ENCODE peak calls at places on chromosome 17, in four cellular contexts. U, F, K and R are unnamed samples.

GRCh38 chr17:39264119-39264518 is 38.4 kb upstream of the STAC2 start:
- DNase-seq in K (peak), U (no peak), F (no peak), R (no peak)

GRCh38 chr17:74426551-74427047 is 5.3 kb upstream of the GPRC5C start:
- DNase-seq in U (peak), F (no peak), K (no peak), R (no peak)

GRCh38 chr17:35774499-35774898 is 13.8 kb downstream of the C17orf50 start:
- DNase-seq in F (peak), U (peak), K (no peak), R (no peak)

GRCh38 chr17:34756670-34757021 is 177.3 kb downstream of the TMEM132E start:
- DNase-seq in K (no peak), U (no peak), F (peak), R (no peak)

GRCh38 chr17:32870027-32870670 is 6.8 kb downstream of the MYO1D start:
- DNase-seq in K (peak), U (no peak), F (no peak), R (no peak)

GRCh38 chr17:67785526-67785925 is 39.8 kb upstream of the BPTF start:
- DNase-seq in F (no peak), U (no peak), K (no peak), R (no peak)

GRCh38 chr17:80030730-80031410 is 4.8 kb downstream of the TBC1D16 start:
- DNase-seq in K (no peak), F (peak), U (no peak), R (peak)

GRCh38 chr17:11298401-11298800 is 57.4 kb downstream of the SHISA6 start:
- DNase-seq in F (no peak), U (no peak), K (no peak), R (no peak)

GRCh38 chr17:83109793-83110645 is 30.6 kb downstream of the METRNL start:
- DNase-seq in U (peak), K (peak), F (peak), R (peak)

GRCh38 chr17:45382982-45383381 is 49.7 kb downstream of the ARHGAP27 start:
- DNase-seq in K (no peak), F (no peak), U (no peak), R (no peak)

GRCh38 chr17:31560836-31561235 is 169.4 kb downstream of the RAB11FIP4 start:
- DNase-seq in K (peak), U (no peak), F (peak), R (no peak)

GRCh38 chr17:47615766-47616424 is 33.8 kb upstream of the KPNB1 start:
- DNase-seq in U (peak), K (peak), F (peak), R (peak)

GRCh38 chr17:19003543-19003965 is 1.0 kb downstream of the FAM83G start:
- DNase-seq in F (no peak), U (no peak), K (peak), R (no peak)

GRCh38 chr17:60396412-60396811 is 4.5 kb upstream of the USP32 start:
- DNase-seq in K (no peak), U (no peak), F (no peak), R (no peak)

GRCh38 chr17:81064746-81065475 is 30.0 kb downstream of the BAIAP2 start:
- DNase-seq in U (peak), K (peak), F (no peak), R (peak)

GRCh38 chr17:69870091-69870530 is 204.9 kb upstream of the KCNJ16 start:
- DNase-seq in U (peak), K (peak), F (peak), R (peak)

GRCh38 chr17:49217651-49218413 is 7.3 kb downstream of the ABI3 start:
- DNase-seq in K (no peak), U (no peak), F (no peak), R (no peak)

GRCh38 chr17:77311371-77311981 is 170.7 kb downstream of the SEC14L1 start:
- DNase-seq in F (no peak), K (no peak), U (no peak), R (no peak)

GRCh38 chr17:37447641-37448040 is 41.0 kb downstream of the TADA2A start:
- DNase-seq in U (peak), F (peak), K (peak), R (peak)

GRCh38 chr17:82055023-82055964 is 3.6 kb downstream of the GPS1 start:
- DNase-seq in U (no peak), K (no peak), F (no peak), R (no peak)

GRCh38 chr17:81392909-81393654 is 2.2 kb upstream of the BAHCC1 start:
- DNase-seq in U (no peak), K (peak), F (peak), R (no peak)

GRCh38 chr17:49365667-49366066 is 3.6 kb upstream of the ZNF652 start:
- DNase-seq in U (peak), F (peak), K (peak), R (peak)

GRCh38 chr17:10735821-10736220 is 6.0 kb upstream of the TMEM220 start:
- DNase-seq in F (no peak), U (no peak), K (no peak), R (no peak)

GRCh38 chr17:29146369-29146972 is 33.7 kb downstream of the MYO18A start:
- DNase-seq in F (no peak), U (no peak), K (no peak), R (no peak)

GRCh38 chr17:4586043-4586442 is 1.7 kb downstream of the SMTNL2 start:
- DNase-seq in F (no peak), K (no peak), U (no peak), R (no peak)

GRCh38 chr17:45907720-45908395 is 13.5 kb downstream of the MAPT start:
- DNase-seq in U (no peak), F (no peak), K (no peak), R (no peak)

GRCh38 chr17:19456016-19456927 is 45.2 kb downstream of the RNF112 start:
- DNase-seq in K (no peak), F (no peak), U (no peak), R (no peak)

GRCh38 chr17:43328650-43329049 is 70.1 kb upstream of the ARL4D start:
- DNase-seq in F (no peak), K (no peak), U (no peak), R (peak)

GRCh38 chr17:43614560-43614959 is 47.2 kb downstream of the MEOX1 start:
- DNase-seq in U (no peak), K (no peak), F (no peak), R (no peak)

GRCh38 chr17:72702998-72703397 is 389.5 kb downstream of the SLC39A11 start:
- DNase-seq in K (peak), U (peak), F (peak), R (peak)

GRCh38 chr17:42459256-42459982 is 741 bp downstream of the ATP6V0A1 start:
- DNase-seq in U (peak), K (peak), F (no peak), R (peak)

GRCh38 chr17:73792994-73793393 is 148.7 kb upstream of the SDK2 start:
- DNase-seq in K (no peak), F (no peak), U (no peak), R (no peak)

GRCh38 chr17:39219647-39220154 is 6.0 kb downstream of the STAC2 start:
- DNase-seq in F (no peak), U (no peak), K (no peak), R (no peak)

DNA sequence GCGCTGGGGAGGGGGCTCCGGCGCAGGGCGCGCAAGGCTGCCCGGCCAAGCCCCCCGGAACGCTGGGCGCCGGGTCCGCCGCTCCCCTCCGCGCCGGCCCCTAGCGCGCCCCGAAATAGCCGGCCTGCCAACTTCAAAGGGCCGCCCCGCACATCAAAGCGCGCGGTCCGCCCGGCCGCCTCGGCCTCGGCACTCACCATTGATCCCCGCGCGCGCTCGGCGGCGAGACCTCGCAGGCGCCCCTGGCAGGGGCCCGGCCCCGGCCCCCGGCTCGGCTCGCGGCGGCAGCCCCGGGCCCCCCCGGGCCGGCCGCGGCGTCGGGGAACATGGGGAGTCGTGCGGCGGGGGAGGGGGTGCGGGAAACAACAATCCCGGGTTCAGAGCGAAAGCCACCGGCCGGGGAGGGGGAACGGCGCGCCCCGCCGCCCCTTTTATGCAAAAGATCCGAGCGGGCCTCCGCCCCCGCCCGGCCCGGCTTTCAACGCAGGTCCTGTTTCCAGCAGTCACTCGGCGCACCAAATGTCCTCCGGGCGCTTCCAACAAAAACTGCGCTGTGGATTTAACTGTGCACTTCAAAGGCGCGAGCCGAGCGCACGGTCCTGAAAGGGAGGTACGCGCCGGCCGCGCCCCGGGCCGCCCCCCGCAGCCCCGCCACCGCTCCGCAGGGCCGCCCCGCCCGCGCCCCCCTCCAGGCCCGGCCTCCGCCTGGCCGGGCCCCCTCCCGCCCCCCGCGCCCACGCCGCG is 648 bp downstream of the AXIN2 start:
- DNase-seq in F (peak), K (peak), U (peak), R (peak)
- H3K4me3 ChIP-seq in F (peak), K (peak), U (peak), R (peak)

GRCh38 chr17:13600475-13601316 is 1.0 kb downstream of the HS3ST3A1 start:
- DNase-seq in F (no peak), K (peak), U (no peak), R (no peak)
- H3K4me3 ChIP-seq in F (peak), K (peak), U (peak), R (no peak)

GRCh38 chr17:62099532-62099931 is 34.5 kb upstream of the MED13 start:
- DNase-seq in K (no peak), U (no peak), F (no peak), R (no peak)
- H3K4me3 ChIP-seq in K (no peak), U (no peak), F (no peak), R (no peak)

GRCh38 chr17:40283662-40284061 is 4.0 kb upstream of the CDC6 start:
- DNase-seq in F (peak), K (peak), U (peak), R (peak)
- H3K4me3 ChIP-seq in F (peak), K (peak), U (peak), R (peak)

GRCh38 chr17:50688168-50688719 is 19.5 kb downstream of the ANKRD40 start:
- DNase-seq in F (no peak), U (no peak), K (no peak), R (no peak)

GRCh38 chr17:50685691-50686493 is 21.8 kb downstream of the ANKRD40 start:
- DNase-seq in F (no peak), U (no peak), K (no peak), R (no peak)

GRCh38 chr17:50685334-50685665 is 22.4 kb downstream of the ANKRD40 start:
- DNase-seq in F (no peak), K (no peak), U (no peak), R (no peak)

GRCh38 chr17:50687200-50688066 is 20.3 kb downstream of the ANKRD40 start:
- DNase-seq in U (peak), F (no peak), K (peak), R (no peak)

DNA sequence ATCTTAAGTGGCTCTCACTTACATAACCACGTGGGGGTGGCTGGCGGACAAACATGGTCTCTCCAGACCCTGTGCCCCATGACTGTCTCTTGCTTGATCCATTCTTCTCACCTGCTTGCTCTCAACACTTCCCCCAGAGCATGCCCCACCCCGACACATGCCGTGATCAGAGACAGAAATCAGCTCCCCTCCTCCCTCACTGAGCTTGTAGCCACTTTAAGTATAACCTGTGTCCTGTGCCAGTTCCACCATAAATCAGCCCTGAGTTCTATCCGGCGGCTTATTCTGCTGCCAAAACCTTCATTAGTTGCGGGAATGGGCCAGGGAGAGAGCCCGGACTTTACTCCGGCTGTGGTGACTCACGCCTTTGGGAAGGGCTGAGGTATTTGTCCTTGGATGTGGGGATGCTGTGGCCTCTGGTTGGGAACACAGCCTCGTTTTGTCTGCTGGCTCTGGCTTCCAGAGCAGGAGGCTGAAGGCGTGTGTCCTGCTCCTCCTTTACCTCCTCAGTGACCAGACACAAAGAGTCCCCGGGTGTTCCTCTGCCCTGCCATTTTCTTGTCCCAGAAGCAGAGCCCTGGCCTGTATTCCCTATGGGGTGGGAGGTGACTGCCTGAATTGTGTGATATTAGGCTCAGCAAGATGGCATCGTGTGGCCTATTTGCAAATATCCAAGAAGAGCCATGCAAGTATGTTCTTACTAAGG is 21.1 kb downstream of the ANKRD40 start:
- DNase-seq in U (peak), K (peak), F (peak), R (peak)
- H3K4me3 ChIP-seq in U (no peak), K (peak), F (peak), R (no peak)

GRCh38 chr17:17783121-17783824 is 53.5 kb downstream of the SREBF1 start:
- DNase-seq in F (peak), K (no peak), U (peak), R (peak)

GRCh38 chr17:17782425-17783120 is 54.2 kb downstream of the SREBF1 start:
- DNase-seq in F (peak), U (no peak), K (no peak), R (no peak)

GRCh38 chr17:17784599-17785264 is 52.1 kb downstream of the SREBF1 start:
- DNase-seq in K (no peak), F (peak), U (no peak), R (no peak)

GRCh38 chr17:17785407-17785806 is 51.4 kb downstream of the SREBF1 start:
- DNase-seq in F (no peak), K (no peak), U (no peak), R (no peak)

GRCh38 chr17:17783825-17784598 is 52.8 kb downstream of the SREBF1 start:
- DNase-seq in K (peak), U (peak), F (no peak), R (no peak)
- H3K4me3 ChIP-seq in K (peak), U (peak), F (peak), R (no peak)

DNA sequence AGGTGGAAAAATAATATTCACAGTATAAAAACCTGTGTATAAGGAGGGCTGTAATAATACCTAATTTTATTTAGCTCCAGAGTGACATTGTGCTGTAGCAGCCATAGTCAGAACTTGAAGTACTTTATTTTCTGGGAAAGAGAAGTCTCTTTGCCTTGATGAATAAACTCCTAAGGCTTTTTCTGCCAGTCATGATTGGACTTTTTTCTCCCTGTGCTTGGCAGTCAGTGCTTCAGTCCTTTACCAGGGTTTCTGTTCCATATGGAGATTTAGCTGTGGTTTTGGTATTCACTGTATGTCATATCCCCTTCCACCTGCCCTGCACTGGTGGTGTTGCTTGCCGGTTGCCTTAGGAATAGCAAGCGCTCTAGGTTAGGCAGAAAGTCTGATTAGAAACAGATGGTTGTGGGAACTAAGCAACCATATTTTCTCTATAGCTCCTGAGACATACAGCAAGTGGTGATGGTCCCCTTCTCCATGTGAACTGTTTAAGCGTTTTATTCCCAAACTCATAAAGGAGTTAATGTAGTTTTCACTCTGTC is 24.7 kb downstream of the DDX42 start:
- DNase-seq in U (no peak), K (peak), F (no peak), R (no peak)
- H3K4me3 ChIP-seq in U (no peak), K (no peak), F (no peak), R (no peak)

GRCh38 chr17:183021-183420 is 1.6 kb upstream of the DOC2B start:
- DNase-seq in K (no peak), U (no peak), F (no peak), R (no peak)

GRCh38 chr17:181213-182163 is at the start of gene DOC2B:
- DNase-seq in U (peak), K (peak), F (peak), R (peak)

GRCh38 chr17:180380-181212 is 854 bp downstream of the DOC2B start:
- DNase-seq in K (no peak), F (no peak), U (no peak), R (no peak)

GRCh38 chr17:179721-180379 is 1.6 kb downstream of the DOC2B start:
- DNase-seq in F (no peak), K (no peak), U (no peak), R (no peak)

GRCh38 chr17:182164-182751 is 808 bp upstream of the DOC2B start:
- DNase-seq in U (no peak), F (no peak), K (no peak), R (peak)
- H3K4me3 ChIP-seq in U (no peak), F (no peak), K (no peak), R (no peak)

DNA sequence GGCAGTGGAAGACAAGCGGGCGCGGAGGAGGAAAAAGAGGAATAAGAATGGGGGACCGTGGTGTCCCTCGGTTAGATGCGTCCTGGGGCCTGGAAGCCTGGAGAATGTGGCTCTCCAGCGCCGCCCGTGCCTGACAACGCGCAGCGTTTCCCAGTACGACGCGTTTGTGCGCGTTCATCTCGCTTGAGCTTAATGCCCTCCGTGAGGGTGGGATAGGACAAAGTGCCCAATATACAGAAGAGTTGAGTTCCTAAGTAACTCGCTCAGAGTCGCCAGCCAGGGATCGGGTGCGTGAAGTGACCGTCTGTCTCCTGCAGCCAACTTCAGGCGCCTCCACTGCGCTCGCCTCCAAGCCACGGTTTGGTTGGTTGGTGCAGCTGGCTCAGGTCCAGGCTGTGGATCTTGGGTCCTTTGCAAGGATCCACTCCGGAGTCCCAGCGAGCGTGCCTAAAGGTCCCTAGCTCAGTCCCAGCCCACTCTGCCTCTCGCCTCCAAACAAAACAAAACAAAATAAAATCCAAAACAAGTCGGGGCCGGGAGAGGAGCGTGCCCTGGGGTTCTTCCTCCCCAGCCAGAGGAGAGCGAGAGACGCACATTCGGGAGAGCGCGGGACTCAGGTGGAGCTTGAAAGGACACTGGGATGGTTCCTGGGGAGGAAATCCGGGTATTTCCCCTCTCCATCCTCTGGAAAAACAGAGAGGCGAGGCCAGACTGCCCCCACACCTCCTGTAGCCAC is 951 bp downstream of the GALR2 start:
- DNase-seq in U (no peak), F (no peak), K (no peak), R (peak)
- H3K4me3 ChIP-seq in U (no peak), F (peak), K (no peak), R (no peak)

DNA sequence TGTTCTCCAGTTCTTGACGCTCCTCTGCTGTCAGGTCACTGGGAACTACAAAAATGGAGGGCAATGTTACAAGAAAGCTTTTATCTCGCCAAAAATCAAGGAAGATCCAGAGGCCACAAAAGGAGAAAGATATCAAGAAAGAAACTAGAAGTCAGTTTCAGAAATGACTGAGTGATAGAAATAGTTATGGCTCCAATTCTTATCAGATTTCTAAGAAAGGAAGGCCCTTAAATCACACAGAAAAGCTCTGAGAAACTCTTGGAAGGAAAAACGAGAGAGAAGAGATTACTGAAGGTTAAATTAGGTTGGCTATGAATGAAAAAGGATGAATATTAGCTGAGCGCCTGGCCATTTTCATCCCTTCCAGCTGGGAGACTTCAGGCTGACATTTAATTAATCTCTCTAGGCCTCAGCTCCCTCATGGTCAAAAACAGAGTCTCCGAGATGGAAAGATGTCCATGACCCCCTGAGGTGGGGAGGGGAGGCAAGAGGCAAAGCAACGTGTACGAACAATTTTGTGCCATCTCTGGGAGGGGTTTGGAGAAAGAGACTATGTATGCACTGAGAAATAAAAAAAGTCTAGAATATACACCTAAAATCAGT is 72.3 kb downstream of the CYTH1 start:
- DNase-seq in F (no peak), U (no peak), K (no peak), R (no peak)
- H3K4me3 ChIP-seq in F (no peak), U (no peak), K (no peak), R (no peak)